ENCODE peak calls at places on chromosomes 4 and X, in five cellular contexts. J is cardiac muscle cell, P is A549, O is neuronal stem cell, W is GM23248. Y is an unnamed sample.

GRCh38 chrX:46573896-46574336 is 351 bp downstream of the CHST7 start:
- DNase-seq in W (peak), P (peak), O (peak), J (peak), Y (no peak)

GRCh38 chr4:55549888-55550287 is 3.2 kb upstream of the CLOCK start:
- DNase-seq in J (peak), P (no peak), O (no peak), W (peak), Y (no peak)

GRCh38 chr4:154010377-154010776 is 221.5 kb upstream of the SFRP2 start:
- DNase-seq in P (no peak), O (no peak), W (peak), J (no peak), Y (no peak)

GRCh38 chr4:7433376-7434140 is 1.2 kb downstream of the PSAPL1 start:
- DNase-seq in J (no peak), W (no peak), O (no peak), P (no peak), Y (no peak)

GRCh38 chrX:65688403-65688881 is 21.0 kb downstream of the MSN start:
- DNase-seq in O (no peak), J (peak), P (no peak), W (peak), Y (no peak)

GRCh38 chr4:6746721-6747689 is 31.0 kb downstream of the BLOC1S4 start:
- DNase-seq in O (no peak), J (peak), P (peak), W (peak), Y (no peak)

GRCh38 chr4:94484818-94485217 is 33.1 kb downstream of the PDLIM5 start:
- DNase-seq in P (no peak), W (no peak), O (no peak), J (no peak), Y (no peak)

GRCh38 chrX:18075603-18076002 is 145.1 kb downstream of the BEND2 start:
- DNase-seq in W (no peak), P (no peak), O (no peak), J (no peak), Y (no peak)

GRCh38 chr4:10671750-10672149 is 12.8 kb downstream of the CLNK start:
- DNase-seq in O (no peak), P (no peak), W (no peak), J (no peak), Y (no peak)
- H3K4me3 ChIP-seq in O (no peak), P (no peak), W (no peak), J (no peak), Y (no peak)

GRCh38 chr4:158811704-158812103 is 42.9 kb downstream of the FNIP2 start:
- DNase-seq in P (no peak), W (no peak), J (no peak), O (no peak), Y (peak)

GRCh38 chr4:158810487-158811215 is 41.8 kb downstream of the FNIP2 start:
- DNase-seq in W (peak), P (peak), O (no peak), J (peak), Y (no peak)

GRCh38 chr4:158808399-158808798 is 39.6 kb downstream of the FNIP2 start:
- DNase-seq in J (no peak), W (no peak), O (no peak), P (no peak), Y (no peak)

GRCh38 chr4:158811216-158811540 is 42.4 kb downstream of the FNIP2 start:
- DNase-seq in W (no peak), J (no peak), P (no peak), O (no peak), Y (no peak)

GRCh38 chr4:158809611-158810486 is 41.0 kb downstream of the FNIP2 start:
- DNase-seq in J (peak), O (no peak), W (peak), P (peak), Y (peak)
- H3K4me3 ChIP-seq in J (no peak), O (no peak), W (peak), P (no peak), Y (no peak)

DNA sequence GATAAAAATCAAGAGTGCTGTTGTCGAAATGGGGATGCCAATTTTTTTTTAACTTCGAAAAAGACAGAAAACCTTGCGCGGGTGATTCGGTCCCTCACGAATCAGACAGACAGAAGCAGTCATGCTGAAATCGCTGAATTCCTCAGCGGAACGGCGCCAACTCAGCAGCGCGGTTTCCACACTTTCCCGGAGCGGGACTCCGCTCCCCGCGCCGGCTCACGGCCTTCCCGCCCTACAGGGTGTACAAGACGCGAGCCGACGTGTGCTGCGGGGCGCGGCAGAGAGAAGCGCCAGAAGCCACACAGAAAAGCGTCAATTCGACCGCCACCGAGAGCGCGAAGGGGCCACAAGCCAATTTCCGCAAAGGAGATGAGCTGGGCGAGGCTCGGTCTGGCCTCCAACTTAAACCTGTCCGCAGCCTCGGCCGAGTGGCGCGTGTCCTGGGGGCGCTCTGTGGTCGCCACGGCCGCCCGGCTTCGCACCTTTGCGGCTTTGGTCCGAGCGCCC is 1.3 kb downstream of the NEXMIF start:
- DNase-seq in O (peak), W (peak), P (no peak), J (peak), Y (peak)
- H3K4me3 ChIP-seq in O (peak), W (no peak), P (peak), J (peak), Y (peak)

DNA sequence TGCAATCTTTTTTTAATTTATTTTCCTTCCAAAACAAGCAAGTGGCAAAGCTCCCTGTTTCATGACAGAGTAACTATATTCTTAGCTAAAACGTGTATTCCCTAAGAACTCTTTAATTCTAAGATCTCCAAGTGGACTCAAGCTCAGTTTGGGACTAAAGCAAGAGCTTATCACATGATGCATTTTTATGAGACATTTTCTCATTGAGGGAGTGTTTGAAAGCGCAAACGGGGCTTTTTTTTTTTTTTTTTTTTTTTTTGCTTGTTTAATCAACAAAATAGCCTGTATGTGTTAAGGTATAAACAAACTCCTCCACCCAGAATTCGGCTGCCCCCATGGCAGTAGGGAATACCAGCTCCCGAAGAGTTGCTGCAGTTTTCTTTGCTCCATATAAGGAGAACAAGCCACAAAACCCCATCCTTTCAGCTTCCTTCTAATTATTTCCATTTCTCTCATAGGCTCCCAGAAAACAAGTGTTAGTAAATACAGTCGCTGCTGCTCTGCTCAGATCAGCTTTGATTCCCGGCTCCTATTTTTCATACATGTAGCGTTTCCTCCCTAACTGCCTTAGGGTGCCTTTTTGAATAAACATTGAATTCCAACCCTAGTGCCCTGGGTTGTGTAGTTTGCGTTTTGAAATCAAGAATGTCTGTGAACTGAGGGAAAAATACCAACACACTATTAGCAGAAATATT is 669 bp upstream of the PPARGC1A start:
- DNase-seq in P (no peak), J (peak), W (no peak), O (no peak), Y (no peak)
- H3K4me3 ChIP-seq in P (no peak), J (peak), W (peak), O (peak), Y (no peak)

Y was measured in Jurkat, Clone E6-1.